ENCODE peak calls at places on chromosomes 6 and 20, in six cellular contexts. One of them, this sample, is unnamed.

GRCh38 chr6:90131614-90132423 is 164.8 kb downstream of the BACH2 start:
- DNase-seq in cardiac muscle cell: peak
- DNase-seq in OCI-LY7: no peak
- DNase-seq in fibroblast of lung: peak
- DNase-seq in CD4-positive, alpha-beta T cell: no peak
- DNase-seq in prostate gland: no peak
- DNase-seq in this sample: no peak

GRCh38 chr20:48924711-48925109 is 3.2 kb downstream of the ARFGEF2 start:
- DNase-seq in OCI-LY7: no peak
- DNase-seq in prostate gland: no peak
- DNase-seq in fibroblast of lung: no peak
- DNase-seq in cardiac muscle cell: no peak
- DNase-seq in CD4-positive, alpha-beta T cell: no peak
- DNase-seq in this sample: no peak

GRCh38 chr6:74646461-74646860 is 559.4 kb downstream of the COL12A1 start:
- DNase-seq in CD4-positive, alpha-beta T cell: no peak
- DNase-seq in prostate gland: no peak
- DNase-seq in OCI-LY7: no peak
- DNase-seq in cardiac muscle cell: no peak
- DNase-seq in fibroblast of lung: no peak
- DNase-seq in this sample: no peak

GRCh38 chr20:38073307-38074010 is 39.9 kb downstream of the RPRD1B start:
- DNase-seq in CD4-positive, alpha-beta T cell: no peak
- DNase-seq in OCI-LY7: peak
- DNase-seq in fibroblast of lung: peak
- DNase-seq in prostate gland: peak
- DNase-seq in cardiac muscle cell: peak
- DNase-seq in this sample: peak

GRCh38 chr20:59063358-59064213 is 21.0 kb upstream of the PRELID3B start:
- DNase-seq in cardiac muscle cell: peak
- DNase-seq in prostate gland: no peak
- DNase-seq in CD4-positive, alpha-beta T cell: no peak
- DNase-seq in fibroblast of lung: peak
- DNase-seq in OCI-LY7: no peak
- DNase-seq in this sample: no peak

GRCh38 chr20:38631155-38632022 is 29.8 kb downstream of the ARHGAP40 start:
- DNase-seq in cardiac muscle cell: peak
- DNase-seq in CD4-positive, alpha-beta T cell: no peak
- DNase-seq in OCI-LY7: no peak
- DNase-seq in prostate gland: no peak
- DNase-seq in fibroblast of lung: no peak
- DNase-seq in this sample: no peak

GRCh38 chr6:36542041-36542440 is 5.2 kb downstream of the STK38 start:
- DNase-seq in OCI-LY7: no peak
- DNase-seq in fibroblast of lung: no peak
- DNase-seq in CD4-positive, alpha-beta T cell: no peak
- DNase-seq in cardiac muscle cell: no peak
- DNase-seq in prostate gland: no peak
- DNase-seq in this sample: no peak

GRCh38 chr20:24575811-24576210 is 106.4 kb downstream of the SYNDIG1 start:
- DNase-seq in prostate gland: no peak
- DNase-seq in OCI-LY7: no peak
- DNase-seq in fibroblast of lung: no peak
- DNase-seq in CD4-positive, alpha-beta T cell: no peak
- DNase-seq in cardiac muscle cell: no peak
- DNase-seq in this sample: no peak

GRCh38 chr20:62717933-62718332 is 9.3 kb downstream of the NTSR1 start:
- DNase-seq in cardiac muscle cell: no peak
- DNase-seq in CD4-positive, alpha-beta T cell: no peak
- DNase-seq in OCI-LY7: no peak
- DNase-seq in prostate gland: no peak
- DNase-seq in fibroblast of lung: no peak
- DNase-seq in this sample: no peak

GRCh38 chr6:19837511-19838441 is 606 bp downstream of the ID4 start:
- DNase-seq in fibroblast of lung: peak
- DNase-seq in CD4-positive, alpha-beta T cell: no peak
- DNase-seq in OCI-LY7: peak
- DNase-seq in cardiac muscle cell: peak
- DNase-seq in prostate gland: peak
- DNase-seq in this sample: no peak

GRCh38 chr6:116012966-116013365 is 47.7 kb downstream of the FRK start:
- DNase-seq in prostate gland: no peak
- DNase-seq in OCI-LY7: no peak
- DNase-seq in CD4-positive, alpha-beta T cell: no peak
- DNase-seq in fibroblast of lung: no peak
- DNase-seq in cardiac muscle cell: no peak
- DNase-seq in this sample: no peak

GRCh38 chr20:40279390-40279789 is 409.6 kb downstream of the MAFB start:
- DNase-seq in OCI-LY7: no peak
- DNase-seq in CD4-positive, alpha-beta T cell: no peak
- DNase-seq in cardiac muscle cell: peak
- DNase-seq in fibroblast of lung: peak
- DNase-seq in prostate gland: no peak
- DNase-seq in this sample: no peak

GRCh38 chr6:72561629-72562028 is 60.2 kb upstream of the KCNQ5 start:
- DNase-seq in cardiac muscle cell: no peak
- DNase-seq in prostate gland: no peak
- DNase-seq in CD4-positive, alpha-beta T cell: no peak
- DNase-seq in OCI-LY7: no peak
- DNase-seq in fibroblast of lung: no peak
- DNase-seq in this sample: no peak

GRCh38 chr6:7381092-7381491 is 8.4 kb downstream of the CAGE1 start:
- DNase-seq in CD4-positive, alpha-beta T cell: no peak
- DNase-seq in cardiac muscle cell: no peak
- DNase-seq in OCI-LY7: no peak
- DNase-seq in prostate gland: no peak
- DNase-seq in fibroblast of lung: no peak
- DNase-seq in this sample: no peak

GRCh38 chr20:38220587-38220986 is 39.9 kb downstream of the KIAA1755 start:
- DNase-seq in cardiac muscle cell: no peak
- DNase-seq in fibroblast of lung: no peak
- DNase-seq in prostate gland: no peak
- DNase-seq in CD4-positive, alpha-beta T cell: no peak
- DNase-seq in OCI-LY7: no peak
- DNase-seq in this sample: no peak

GRCh38 chr6:149366237-149366921 is 33.7 kb upstream of the SUMO4 start:
- DNase-seq in prostate gland: no peak
- DNase-seq in CD4-positive, alpha-beta T cell: no peak
- DNase-seq in fibroblast of lung: no peak
- DNase-seq in cardiac muscle cell: no peak
- DNase-seq in OCI-LY7: no peak
- DNase-seq in this sample: no peak

GRCh38 chr6:149373511-149373910 is 26.6 kb upstream of the SUMO4 start:
- DNase-seq in CD4-positive, alpha-beta T cell: no peak
- DNase-seq in fibroblast of lung: no peak
- DNase-seq in prostate gland: no peak
- DNase-seq in OCI-LY7: no peak
- DNase-seq in cardiac muscle cell: no peak
- DNase-seq in this sample: no peak

GRCh38 chr6:149372062-149372461 is 28.0 kb upstream of the SUMO4 start:
- DNase-seq in OCI-LY7: no peak
- DNase-seq in fibroblast of lung: no peak
- DNase-seq in CD4-positive, alpha-beta T cell: no peak
- DNase-seq in prostate gland: no peak
- DNase-seq in cardiac muscle cell: no peak
- DNase-seq in this sample: no peak

GRCh38 chr6:149368065-149368464 is 32.0 kb upstream of the SUMO4 start:
- DNase-seq in prostate gland: no peak
- DNase-seq in OCI-LY7: no peak
- DNase-seq in cardiac muscle cell: no peak
- DNase-seq in fibroblast of lung: no peak
- DNase-seq in CD4-positive, alpha-beta T cell: no peak
- DNase-seq in this sample: no peak

GRCh38 chr6:149371154-149371553 is 28.9 kb upstream of the SUMO4 start:
- DNase-seq in CD4-positive, alpha-beta T cell: no peak
- DNase-seq in fibroblast of lung: no peak
- DNase-seq in cardiac muscle cell: no peak
- DNase-seq in prostate gland: no peak
- DNase-seq in OCI-LY7: no peak
- DNase-seq in this sample: no peak
- H3K27ac ChIP-seq in CD4-positive, alpha-beta T cell: no peak
- H3K27ac ChIP-seq in fibroblast of lung: no peak
- H3K27ac ChIP-seq in cardiac muscle cell: peak
- H3K27ac ChIP-seq in prostate gland: no peak
- H3K27ac ChIP-seq in OCI-LY7: peak
- H3K27ac ChIP-seq in this sample: no peak

GRCh38 chr6:125780540-125781306 is 10.0 kb upstream of the NCOA7 start:
- DNase-seq in CD4-positive, alpha-beta T cell: peak
- DNase-seq in fibroblast of lung: peak
- DNase-seq in prostate gland: peak
- DNase-seq in OCI-LY7: peak
- DNase-seq in cardiac muscle cell: peak
- DNase-seq in this sample: peak
- H3K27ac ChIP-seq in CD4-positive, alpha-beta T cell: peak
- H3K27ac ChIP-seq in fibroblast of lung: peak
- H3K27ac ChIP-seq in prostate gland: peak
- H3K27ac ChIP-seq in OCI-LY7: peak
- H3K27ac ChIP-seq in cardiac muscle cell: peak
- H3K27ac ChIP-seq in this sample: peak

GRCh38 chr6:168088161-168089106 is 9.4 kb upstream of the FRMD1 start:
- DNase-seq in CD4-positive, alpha-beta T cell: no peak
- DNase-seq in fibroblast of lung: peak
- DNase-seq in cardiac muscle cell: peak
- DNase-seq in OCI-LY7: no peak
- DNase-seq in prostate gland: no peak
- DNase-seq in this sample: no peak
- H3K27ac ChIP-seq in CD4-positive, alpha-beta T cell: no peak
- H3K27ac ChIP-seq in fibroblast of lung: no peak
- H3K27ac ChIP-seq in cardiac muscle cell: peak
- H3K27ac ChIP-seq in OCI-LY7: no peak
- H3K27ac ChIP-seq in prostate gland: no peak
- H3K27ac ChIP-seq in this sample: no peak

GRCh38 chr6:160378886-160379285 is 30.7 kb downstream of the SLC22A3 start:
- DNase-seq in fibroblast of lung: peak
- DNase-seq in CD4-positive, alpha-beta T cell: no peak
- DNase-seq in cardiac muscle cell: peak
- DNase-seq in prostate gland: peak
- DNase-seq in OCI-LY7: no peak
- DNase-seq in this sample: no peak
- H3K27ac ChIP-seq in fibroblast of lung: no peak
- H3K27ac ChIP-seq in CD4-positive, alpha-beta T cell: no peak
- H3K27ac ChIP-seq in cardiac muscle cell: no peak
- H3K27ac ChIP-seq in prostate gland: peak
- H3K27ac ChIP-seq in OCI-LY7: no peak
- H3K27ac ChIP-seq in this sample: no peak

GRCh38 chr6:33593414-33593727 is 13.3 kb upstream of the BAK1 start:
- DNase-seq in fibroblast of lung: no peak
- DNase-seq in OCI-LY7: no peak
- DNase-seq in CD4-positive, alpha-beta T cell: no peak
- DNase-seq in prostate gland: no peak
- DNase-seq in cardiac muscle cell: no peak
- DNase-seq in this sample: no peak
- H3K27ac ChIP-seq in fibroblast of lung: no peak
- H3K27ac ChIP-seq in OCI-LY7: peak
- H3K27ac ChIP-seq in CD4-positive, alpha-beta T cell: peak
- H3K27ac ChIP-seq in prostate gland: no peak
- H3K27ac ChIP-seq in cardiac muscle cell: no peak
- H3K27ac ChIP-seq in this sample: peak

DNA sequence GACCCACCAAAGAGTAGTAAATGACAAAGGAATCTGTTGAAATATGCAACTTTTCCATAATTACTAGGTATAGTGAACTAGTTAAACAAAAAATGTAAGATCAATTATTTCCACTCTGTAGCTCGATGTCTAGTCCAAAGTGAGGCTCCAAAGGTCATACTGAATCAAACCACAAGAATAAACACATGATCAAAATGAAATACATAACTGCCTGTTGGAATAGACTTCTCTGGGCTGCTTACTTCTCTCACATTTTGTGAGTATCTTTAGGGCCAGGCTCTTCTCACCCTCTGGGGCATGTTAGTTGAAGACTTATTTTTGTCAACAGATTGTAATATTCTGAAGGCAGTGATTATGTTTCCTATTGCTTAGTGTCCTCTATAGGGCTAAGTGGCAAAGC is 103.7 kb upstream of the TMEM170B start:
- DNase-seq in prostate gland: no peak
- DNase-seq in OCI-LY7: no peak
- DNase-seq in fibroblast of lung: no peak
- DNase-seq in CD4-positive, alpha-beta T cell: no peak
- DNase-seq in cardiac muscle cell: no peak
- DNase-seq in this sample: no peak
- H3K27ac ChIP-seq in prostate gland: peak
- H3K27ac ChIP-seq in OCI-LY7: no peak
- H3K27ac ChIP-seq in fibroblast of lung: peak
- H3K27ac ChIP-seq in CD4-positive, alpha-beta T cell: no peak
- H3K27ac ChIP-seq in cardiac muscle cell: no peak
- H3K27ac ChIP-seq in this sample: no peak

GRCh38 chr6:118936304-118936703 is 1.3 kb upstream of the MCM9 start:
- DNase-seq in prostate gland: no peak
- DNase-seq in CD4-positive, alpha-beta T cell: no peak
- DNase-seq in OCI-LY7: no peak
- DNase-seq in cardiac muscle cell: no peak
- DNase-seq in fibroblast of lung: no peak
- DNase-seq in this sample: no peak

GRCh38 chr6:118934461-118935330 is at the start of gene MCM9:
- DNase-seq in prostate gland: peak
- DNase-seq in CD4-positive, alpha-beta T cell: peak
- DNase-seq in cardiac muscle cell: peak
- DNase-seq in OCI-LY7: peak
- DNase-seq in fibroblast of lung: peak
- DNase-seq in this sample: peak

GRCh38 chr6:118932421-118932820 is 2.5 kb downstream of the MCM9 start:
- DNase-seq in CD4-positive, alpha-beta T cell: no peak
- DNase-seq in cardiac muscle cell: no peak
- DNase-seq in OCI-LY7: no peak
- DNase-seq in prostate gland: no peak
- DNase-seq in fibroblast of lung: no peak
- DNase-seq in this sample: no peak

GRCh38 chr6:118933855-118934460 is 1.0 kb downstream of the MCM9 start:
- DNase-seq in OCI-LY7: no peak
- DNase-seq in cardiac muscle cell: no peak
- DNase-seq in prostate gland: no peak
- DNase-seq in fibroblast of lung: no peak
- DNase-seq in CD4-positive, alpha-beta T cell: no peak
- DNase-seq in this sample: no peak

GRCh38 chr6:118935331-118935668 is 341 bp upstream of the MCM9 start:
- DNase-seq in cardiac muscle cell: no peak
- DNase-seq in CD4-positive, alpha-beta T cell: no peak
- DNase-seq in OCI-LY7: no peak
- DNase-seq in fibroblast of lung: no peak
- DNase-seq in prostate gland: no peak
- DNase-seq in this sample: no peak
- H3K27ac ChIP-seq in cardiac muscle cell: peak
- H3K27ac ChIP-seq in CD4-positive, alpha-beta T cell: peak
- H3K27ac ChIP-seq in OCI-LY7: peak
- H3K27ac ChIP-seq in fibroblast of lung: peak
- H3K27ac ChIP-seq in prostate gland: peak
- H3K27ac ChIP-seq in this sample: peak

This sample was measured in Panc1.